ENCODE peak calls at places on chromosomes 5 and 9, in four cellular contexts. V is hepatocyte, H is MM.1S, L is fibroblast of lung. K is an unnamed sample. For H3K79me2, the result is how much of the 10 kb centered on the place peaks cover.

GRCh38 chr9:89390578-89390977 is 72.3 kb downstream of the SECISBP2 start:
- DNase-seq in V (no peak), H (no peak), L (no peak), K (no peak)

GRCh38 chr9:76598971-76599370 is 140.0 kb downstream of the GCNT1 start:
- DNase-seq in V (no peak), H (no peak), L (no peak), K (no peak)

GRCh38 chr9:27078685-27079084 is 30.3 kb upstream of the TEK start:
- DNase-seq in V (no peak), H (no peak), L (no peak), K (peak)

GRCh38 chr9:18124760-18125159 is 349.2 kb upstream of the ADAMTSL1 start:
- DNase-seq in V (no peak), H (no peak), L (peak), K (peak)

GRCh38 chr9:107819772-107820171 is 330.2 kb upstream of the KLF4 start:
- DNase-seq in V (peak), H (no peak), L (no peak), K (no peak)

GRCh38 chr9:12759767-12760166 is 15.1 kb upstream of the LURAP1L start:
- DNase-seq in V (no peak), H (no peak), L (peak), K (no peak)

GRCh38 chr9:127076860-127077657 is 45.4 kb downstream of the ANGPTL2 start:
- DNase-seq in V (no peak), H (no peak), L (peak), K (no peak)

GRCh38 chr5:55865831-55866230 is 14.7 kb downstream of the IL31RA start:
- DNase-seq in V (peak), H (no peak), L (peak), K (peak)

GRCh38 chr5:170534941-170535340 is 31.1 kb downstream of the KCNIP1 start:
- DNase-seq in V (no peak), H (no peak), L (no peak), K (no peak)

DNA sequence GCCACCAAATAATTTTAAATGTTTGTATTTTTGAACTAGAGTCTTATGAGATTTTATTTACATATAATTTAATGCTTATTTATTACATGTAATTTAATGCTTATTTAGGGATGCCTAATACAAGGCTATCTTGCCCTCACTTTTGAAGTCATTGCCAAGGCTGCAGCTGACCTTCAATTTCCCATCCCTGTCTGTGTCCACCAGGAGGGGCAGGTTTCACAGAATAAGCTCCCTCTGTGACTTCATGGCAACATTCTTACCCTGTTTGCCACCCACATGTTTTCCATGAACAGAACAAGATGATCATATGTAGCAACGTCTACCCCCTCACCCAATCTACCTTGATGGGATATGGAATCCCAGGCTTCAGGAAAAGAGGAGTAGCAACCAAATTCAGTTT is 27.0 kb downstream of the C5 start:
- DNase-seq in V (no peak), H (no peak), L (peak), K (no peak)
- TF ChIP-seq CTCF in V (no peak), H (no peak), L (no peak), K (no peak)

GRCh38 chr5:123558762-123559433 is 46.9 kb downstream of the CSNK1G3 start:
- DNase-seq in V (no peak), H (no peak), L (no peak), K (no peak)

GRCh38 chr5:123557907-123558306 is 45.9 kb downstream of the CSNK1G3 start:
- DNase-seq in V (no peak), H (no peak), L (no peak), K (no peak)

GRCh38 chr5:123559434-123559775 is 47.4 kb downstream of the CSNK1G3 start:
- DNase-seq in V (no peak), H (no peak), L (no peak), K (no peak)

GRCh38 chr5:123549256-123549904 is 37.4 kb downstream of the CSNK1G3 start:
- DNase-seq in V (no peak), H (peak), L (no peak), K (no peak)

GRCh38 chr5:123554601-123555000 is 42.6 kb downstream of the CSNK1G3 start:
- DNase-seq in V (no peak), H (no peak), L (no peak), K (no peak)
- H3K79me2 ChIP-seq in V (under half), H (under half), L (under half), K (under half)

GRCh38 chr5:133613743-133614142 is 1.4 kb upstream of the FSTL4 start:
- DNase-seq in V (no peak), H (no peak), L (no peak), K (no peak)

GRCh38 chr5:133611357-133612020 is 852 bp downstream of the FSTL4 start:
- DNase-seq in V (peak), H (no peak), L (no peak), K (no peak)

GRCh38 chr5:133613184-133613583 is 843 bp upstream of the FSTL4 start:
- DNase-seq in V (no peak), H (no peak), L (no peak), K (no peak)

GRCh38 chr5:133612021-133612860 is at the start of gene FSTL4:
- DNase-seq in V (peak), H (peak), L (no peak), K (no peak)

GRCh38 chr5:133610489-133611356 is 1.6 kb downstream of the FSTL4 start:
- DNase-seq in V (peak), H (peak), L (peak), K (peak)
- TF ChIP-seq CTCF in V (peak), H (peak), L (peak), K (peak)

GRCh38 chr9:128094166-128094949 is 26.3 kb downstream of the SLC25A25 start:
- DNase-seq in V (peak), H (no peak), L (peak), K (peak)

GRCh38 chr9:128098017-128098935 is 29.3 kb downstream of the PTGES2 start:
- DNase-seq in V (peak), H (no peak), L (peak), K (peak)

GRCh38 chr9:128094950-128095544 is 27.0 kb downstream of the SLC25A25 start:
- DNase-seq in V (no peak), H (no peak), L (no peak), K (no peak)

GRCh38 chr9:128097156-128098016 is 29.4 kb downstream of the SLC25A25 start:
- DNase-seq in V (peak), H (no peak), L (peak), K (no peak)

DNA sequence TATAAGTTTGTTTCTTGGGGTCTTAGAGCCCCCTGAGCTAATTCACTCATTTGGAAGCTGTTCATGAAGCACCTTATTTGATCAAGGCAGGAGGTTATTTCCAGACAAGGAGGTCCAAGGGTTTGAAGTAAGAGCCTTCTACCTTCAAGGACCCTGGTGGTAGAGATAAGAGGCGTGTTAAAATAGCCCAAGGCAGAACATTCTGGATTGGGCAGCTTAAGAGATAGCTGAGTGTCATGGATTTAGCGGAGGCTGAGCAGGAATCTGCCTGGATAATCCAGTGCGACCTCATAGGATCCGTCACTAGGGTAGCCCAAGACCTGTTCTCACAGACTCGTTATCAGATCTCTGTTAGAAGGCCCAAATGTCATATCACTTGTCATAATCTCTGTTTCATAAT is 28.6 kb downstream of the SLC25A25 start:
- DNase-seq in V (peak), H (no peak), L (no peak), K (no peak)
- H3K79me2 ChIP-seq in V (half or more), H (half or more), L (half or more), K (half or more)

GRCh38 chr9:114419796-114420195 is 32.0 kb upstream of the AKNA start:
- DNase-seq in V (no peak), H (no peak), L (no peak), K (no peak)

GRCh38 chr9:114413909-114414308 is 26.1 kb upstream of the AKNA start:
- DNase-seq in V (no peak), H (no peak), L (peak), K (no peak)

GRCh38 chr9:114416290-114416689 is 28.5 kb upstream of the AKNA start:
- DNase-seq in V (no peak), H (no peak), L (no peak), K (no peak)

GRCh38 chr9:114418053-114418452 is 30.3 kb upstream of the AKNA start:
- DNase-seq in V (no peak), H (no peak), L (no peak), K (no peak)

GRCh38 chr9:114417511-114417910 is 29.7 kb upstream of the AKNA start:
- DNase-seq in V (no peak), H (no peak), L (peak), K (no peak)
- TF ChIP-seq CTCF in V (no peak), H (no peak), L (peak), K (no peak)

GRCh38 chr5:76476639-76477038 is 73.6 kb downstream of the IQGAP2 start:
- DNase-seq in V (no peak), H (no peak), L (no peak), K (no peak)

GRCh38 chr5:76475936-76476335 is 72.9 kb downstream of the IQGAP2 start:
- DNase-seq in V (peak), H (no peak), L (no peak), K (no peak)

GRCh38 chr5:76477576-76477975 is 74.5 kb downstream of the IQGAP2 start:
- DNase-seq in V (no peak), H (no peak), L (no peak), K (no peak)

GRCh38 chr5:76475358-76475757 is 72.3 kb downstream of the IQGAP2 start:
- DNase-seq in V (no peak), H (no peak), L (no peak), K (no peak)

GRCh38 chr5:76477061-76477460 is 74.0 kb downstream of the IQGAP2 start:
- DNase-seq in V (no peak), H (no peak), L (no peak), K (no peak)
- H3K79me2 ChIP-seq in V (under half), H (half or more), L (under half), K (under half)

GRCh38 chr5:44331471-44332079 is 57.6 kb downstream of the FGF10 start:
- DNase-seq in V (no peak), H (no peak), L (no peak), K (no peak)

GRCh38 chr5:44336708-44337107 is 52.5 kb downstream of the FGF10 start:
- DNase-seq in V (no peak), H (no peak), L (no peak), K (no peak)

GRCh38 chr5:44329716-44330115 is 59.5 kb downstream of the FGF10 start:
- DNase-seq in V (no peak), H (no peak), L (no peak), K (no peak)

GRCh38 chr5:44334622-44335021 is 54.6 kb downstream of the FGF10 start:
- DNase-seq in V (no peak), H (no peak), L (no peak), K (peak)

GRCh38 chr5:44332360-44332971 is 56.8 kb downstream of the FGF10 start:
- DNase-seq in V (peak), H (peak), L (peak), K (peak)
- TF ChIP-seq CTCF in V (peak), H (peak), L (peak), K (peak)

K was measured in endothelial cell of umbilical vein.